ENCODE peak calls at places on chromosomes 5 and 9, in nine cellular contexts. N is HEK293T; E is CD8-positive, alpha-beta T cell; C is nephron progenitor cell; S is stimulated activated CD4-positive, alpha-beta T cell treated with anti-CD3 and anti-CD28 coated beads, Interleukin-12 subunit alpha, Interleukin-12 subunit beta, amount 100 ng/mL, for 4 hours; U is mucosa of gallbladder; R is stimulated activated CD8-positive, alpha-beta memory T cell treated with anti-CD3 and anti-CD28 coated beads, Interleukin-15, amount 100 ng/mL, for 24 hours; G is M059J; T is NCI-H748 treated with DMSO at 0.1 percent for 48 hours. F is an unnamed sample.

GRCh38 chr9:86867658-86868313 is 79.5 kb downstream of the GAS1 start:
- DNase-seq in C (peak; percentile 42), N (peak; percentile 46), R (no peak), S (no peak), U (no peak), E (no peak), T (no peak), G (no peak), F (no peak)

GRCh38 chr5:111954516-111955337 is 197.7 kb upstream of the NREP start:
- DNase-seq in U (no peak), T (no peak), S (no peak), G (peak; percentile 53), E (no peak), C (no peak), R (no peak), N (no peak), F (no peak)

GRCh38 chr5:55533806-55534435 is 843 bp downstream of the PLPP1 start:
- DNase-seq in E (no peak), N (peak; percentile 57), T (peak; percentile 70), G (peak; percentile 63), U (no peak), R (no peak), C (peak; percentile 68), S (no peak), F (peak; percentile 53)

GRCh38 chr9:116549061-116549664 is 137.9 kb upstream of the TRIM32 start:
- DNase-seq in G (peak; percentile 97), T (no peak), N (no peak), U (peak; percentile 59), S (no peak), R (no peak), C (no peak), E (no peak), F (peak; percentile 73)

GRCh38 chr5:80853413-80853812 is 106.8 kb upstream of the RASGRF2 start:
- DNase-seq in E (no peak), N (no peak), C (no peak), T (no peak), U (no peak), R (no peak), S (no peak), G (no peak), F (no peak)

GRCh38 chr9:71079451-71079850 is 42.0 kb downstream of the TRPM3 start:
- DNase-seq in C (no peak), T (no peak), G (peak; percentile 6), E (no peak), S (no peak), R (no peak), U (no peak), N (no peak), F (no peak)

GRCh38 chr5:141664733-141665461 is 13.7 kb upstream of the FCHSD1 start:
- DNase-seq in U (peak; percentile 87), S (peak; percentile 71), N (peak; percentile 84), G (peak; percentile 65), R (peak; percentile 58), T (peak; percentile 25), E (peak; percentile 76), C (peak; percentile 86), F (peak; percentile 84)

GRCh38 chr9:136370037-136370436 is 3.4 kb downstream of the CARD9 start:
- DNase-seq in E (no peak), U (no peak), T (no peak), G (no peak), S (no peak), C (no peak), R (no peak), N (no peak), F (no peak)

GRCh38 chr5:177300971-177301370 is 2.5 kb downstream of the RAB24 start:
- DNase-seq in T (no peak), R (no peak), U (no peak), E (no peak), C (no peak), N (no peak), S (no peak), G (peak; percentile 20), F (no peak)

GRCh38 chr5:168699002-168699401 is 119.8 kb upstream of the PANK3 start:
- DNase-seq in C (no peak), U (no peak), S (no peak), T (no peak), G (no peak), N (no peak), E (no peak), R (no peak), F (no peak)

GRCh38 chr5:133790898-133791297 is 177.5 kb downstream of the C5orf15 start:
- DNase-seq in R (no peak), E (no peak), G (no peak), N (no peak), T (no peak), U (no peak), C (no peak), S (no peak), F (no peak)

GRCh38 chr9:128587453-128587852 is 35.1 kb downstream of the SPTAN1 start:
- DNase-seq in G (no peak), S (peak; percentile 40), C (no peak), U (no peak), R (no peak), T (no peak), E (peak; percentile 28), N (no peak), F (no peak)

GRCh38 chr9:4126184-4126865 is 173.5 kb downstream of the GLIS3 start:
- DNase-seq in C (no peak), T (no peak), S (no peak), N (no peak), R (no peak), U (no peak), E (no peak), G (peak; percentile 96), F (no peak)

GRCh38 chr5:157920828-157921170 is 61.9 kb upstream of the CLINT1 start:
- DNase-seq in T (no peak), E (no peak), G (no peak), R (no peak), C (no peak), S (no peak), U (no peak), N (no peak), F (no peak)

GRCh38 chr9:14197459-14197858 is 116.5 kb downstream of the NFIB start:
- DNase-seq in G (no peak), C (no peak), N (no peak), R (no peak), T (no peak), U (no peak), S (no peak), E (no peak), F (no peak)

GRCh38 chr5:132446621-132447020 is 44.0 kb downstream of the IRF1 start:
- DNase-seq in N (no peak), R (no peak), T (no peak), S (no peak), U (peak; percentile 68), C (no peak), E (no peak), G (peak; percentile 91), F (peak; percentile 76)

GRCh38 chr9:20084125-20084524 is 295.3 kb upstream of the SLC24A2 start:
- DNase-seq in U (no peak), R (no peak), G (no peak), C (no peak), T (no peak), N (no peak), E (no peak), S (no peak), F (no peak)

GRCh38 chr5:1639757-1640156 is 116.0 kb upstream of the LPCAT1 start:
- DNase-seq in G (no peak), S (no peak), N (no peak), U (no peak), R (no peak), C (no peak), E (no peak), T (peak; percentile 37), F (no peak)

GRCh38 chr5:69078921-69079537 is 14.8 kb upstream of the SLC30A5 start:
- DNase-seq in U (peak; percentile 46), E (no peak), S (no peak), N (no peak), G (no peak), R (no peak), C (no peak), T (no peak), F (no peak)

GRCh38 chr9:447230-448025 is 232.8 kb downstream of the DOCK8 start:
- DNase-seq in S (peak; percentile 27), G (peak; percentile 87), C (no peak), U (no peak), N (no peak), E (peak; percentile 61), R (no peak), T (no peak), F (no peak)

GRCh38 chr5:39560730-39561129 is 135.9 kb upstream of the DAB2 start:
- DNase-seq in T (no peak), C (no peak), U (no peak), R (no peak), N (no peak), S (no peak), E (no peak), G (no peak), F (no peak)

GRCh38 chr9:126696764-126697145 is 83.0 kb downstream of the LMX1B start:
- DNase-seq in N (no peak), S (no peak), T (no peak), U (no peak), C (no peak), E (no peak), G (no peak), R (no peak), F (no peak)

GRCh38 chr9:74953235-74953741 is 576 bp upstream of the C9orf40 start:
- DNase-seq in G (no peak), E (no peak), U (no peak), C (no peak), R (no peak), T (no peak), N (no peak), S (no peak), F (no peak)

GRCh38 chr9:76810377-76810957 is 46.2 kb downstream of the PCA3 start:
- DNase-seq in U (peak; percentile 60), N (peak; percentile 53), R (no peak), G (peak; percentile 65), S (no peak), E (no peak), C (peak; percentile 60), T (peak; percentile 64), F (peak; percentile 58)

GRCh38 chr9:69276775-69277174 is 48.2 kb upstream of the ENTREP1 start:
- DNase-seq in R (no peak), N (no peak), E (no peak), S (no peak), T (no peak), G (no peak), C (no peak), U (no peak), F (no peak)

GRCh38 chr9:114988962-114989599 is 58.7 kb upstream of the TNFSF8 start:
- DNase-seq in C (no peak), S (no peak), E (no peak), N (no peak), G (peak; percentile 89), T (no peak), R (no peak), U (no peak), F (no peak)

GRCh38 chr9:22214021-22214420 is 204.9 kb upstream of the CDKN2B start:
- DNase-seq in R (no peak), E (no peak), C (no peak), N (no peak), S (no peak), G (peak; percentile 66), T (no peak), U (no peak), F (no peak)

GRCh38 chr9:126499005-126499910 is 114.5 kb upstream of the LMX1B start:
- DNase-seq in R (peak; percentile 21), E (peak; percentile 54), U (no peak), S (peak; percentile 45), G (peak; percentile 43), T (peak; percentile 25), N (peak; percentile 46), C (peak; percentile 63), F (no peak)